ENCODE peak calls at places on chromosome 4, in seven cellular contexts. G is HepG2, Q is IMR-90, T is GM12878, M is HCT116, Z is A549, S is K562. E is an unnamed sample.

GRCh38 chr4:5874811-5875465 is 17.9 kb downstream of the CRMP1 start:
- DNase-seq in G (no peak), Q (peak), Z (no peak), T (no peak), S (no peak), M (no peak), E (no peak)

GRCh38 chr4:71958978-71959377 is 72.8 kb upstream of the NPFFR2 start:
- DNase-seq in T (no peak), Z (no peak), Q (no peak), G (no peak), M (no peak), S (no peak), E (no peak)

GRCh38 chr4:1647432-1647831 is 36.7 kb downstream of the FAM53A start:
- DNase-seq in M (no peak), Z (no peak), Q (no peak), G (no peak), T (no peak), S (peak), E (no peak)

GRCh38 chr4:155777971-155778710 is 19.3 kb downstream of the GUCY1B1 start:
- DNase-seq in T (no peak), M (no peak), S (no peak), G (no peak), Z (no peak), Q (peak), E (no peak)

GRCh38 chr4:62814510-62815047 is 1594.7 kb downstream of the TECRL start:
- DNase-seq in Q (no peak), Z (no peak), S (no peak), M (no peak), G (no peak), T (no peak), E (no peak)

GRCh38 chr4:154164931-154165839 is 326.4 kb downstream of the DCHS2 start:
- DNase-seq in Q (peak), M (peak), G (no peak), S (no peak), Z (no peak), T (peak), E (no peak)

GRCh38 chr4:185093573-185093972 is 49.5 kb upstream of the SLC25A4 start:
- DNase-seq in Q (no peak), T (no peak), S (no peak), G (no peak), Z (no peak), M (no peak), E (no peak)

GRCh38 chr4:90317785-90318184 is 190.6 kb downstream of the CCSER1 start:
- DNase-seq in T (no peak), G (no peak), M (peak), S (no peak), Q (peak), Z (no peak), E (no peak)

GRCh38 chr4:4260185-4260751 is 12.2 kb upstream of the TMEM128 start:
- DNase-seq in G (peak), Z (peak), S (no peak), T (no peak), M (peak), Q (peak), E (no peak)

GRCh38 chr4:22029803-22030202 is 81.2 kb upstream of the KCNIP4 start:
- DNase-seq in T (no peak), S (no peak), Z (no peak), M (no peak), Q (no peak), G (no peak), E (no peak)

GRCh38 chr4:97910005-97910404 is 233.3 kb downstream of the STPG2 start:
- DNase-seq in M (peak), Z (peak), S (no peak), G (no peak), T (no peak), Q (no peak), E (peak)

GRCh38 chr4:87949961-87950360 is 25.6 kb upstream of the SPP1 start:
- DNase-seq in T (no peak), Q (peak), S (no peak), G (no peak), M (no peak), Z (peak), E (no peak)

GRCh38 chr4:71009091-71009490 is 15.6 kb downstream of the DCK start:
- DNase-seq in T (no peak), G (no peak), S (no peak), M (no peak), Q (peak), Z (no peak), E (no peak)

GRCh38 chr4:1765409-1766335 is 27.4 kb upstream of the FGFR3 start:
- DNase-seq in Z (peak), G (no peak), Q (no peak), T (no peak), M (no peak), S (no peak), E (no peak)

GRCh38 chr4:152185786-152186540 is 349.9 kb downstream of the FBXW7 start:
- DNase-seq in Q (no peak), G (no peak), M (no peak), T (no peak), S (no peak), Z (no peak), E (no peak)

GRCh38 chr4:5066101-5066500 is 14.8 kb downstream of the STK32B start:
- DNase-seq in Q (no peak), S (no peak), M (no peak), T (no peak), Z (no peak), G (no peak), E (no peak)

GRCh38 chr4:117327491-117327890 is 242.1 kb upstream of the TRAM1L1 start:
- DNase-seq in G (no peak), T (no peak), Q (no peak), S (no peak), Z (no peak), M (no peak), E (no peak)

GRCh38 chr4:76198411-76199237 is 15.0 kb downstream of the SCARB2 start:
- DNase-seq in T (peak), S (peak), Z (peak), Q (peak), M (no peak), G (no peak), E (no peak)

GRCh38 chr4:5980436-5981155 is 37.6 kb downstream of the C4orf50 start:
- DNase-seq in Z (peak), S (no peak), M (peak), T (no peak), Q (no peak), G (no peak), E (no peak)

GRCh38 chr4:151717271-151717670 is 43.5 kb downstream of the GATB start:
- DNase-seq in S (no peak), Z (no peak), Q (no peak), G (no peak), M (no peak), T (no peak), E (no peak)

GRCh38 chr4:160202802-160203201 is 1099.9 kb downstream of the RAPGEF2 start:
- DNase-seq in Q (no peak), T (no peak), S (no peak), Z (peak), G (no peak), M (no peak), E (no peak)

GRCh38 chr4:39763714-39764572 is 66.0 kb downstream of the UBE2K start:
- DNase-seq in S (no peak), G (no peak), T (peak), Q (no peak), M (no peak), Z (no peak), E (no peak)

GRCh38 chr4:24044610-24045589 is 155.1 kb upstream of the PPARGC1A start:
- DNase-seq in Z (no peak), G (no peak), T (no peak), Q (no peak), S (no peak), M (no peak), E (no peak)

GRCh38 chr4:74038161-74039064 is at the start of gene CXCL3:
- DNase-seq in T (no peak), G (no peak), S (peak), Q (peak), M (no peak), Z (peak), E (peak)

GRCh38 chr4:8377103-8378075 is 63.1 kb downstream of the ACOX3 start:
- DNase-seq in Q (no peak), Z (no peak), G (no peak), T (no peak), M (no peak), S (no peak), E (no peak)

GRCh38 chr4:141124224-141124623 is 9.0 kb downstream of the RNF150 start:
- DNase-seq in Q (no peak), T (no peak), S (no peak), Z (no peak), M (no peak), G (no peak), E (no peak)

GRCh38 chr4:5199142-5199541 is 147.9 kb downstream of the STK32B start:
- DNase-seq in M (no peak), G (no peak), Z (no peak), T (no peak), Q (no peak), S (no peak), E (no peak)

GRCh38 chr4:156594619-156595018 is 377.0 kb downstream of the PDGFC start:
- DNase-seq in G (no peak), Z (no peak), T (no peak), S (no peak), Q (no peak), M (no peak), E (no peak)

GRCh38 chr4:83851261-83852084 is 315.6 kb downstream of the GPAT3 start:
- DNase-seq in T (no peak), Z (peak), S (no peak), G (peak), Q (peak), M (peak), E (peak)

GRCh38 chr4:121668368-121669162 is 28.2 kb downstream of the ANXA5 start:
- DNase-seq in G (no peak), S (no peak), M (no peak), Z (no peak), Q (peak), T (no peak), E (no peak)

GRCh38 chr4:17583944-17584343 is 6.9 kb downstream of the LAP3 start:
- DNase-seq in M (no peak), Q (no peak), G (no peak), T (no peak), S (no peak), Z (no peak), E (no peak)

GRCh38 chr4:18733956-18734872 is 712.7 kb upstream of the LCORL start:
- DNase-seq in S (no peak), Z (no peak), T (no peak), M (no peak), Q (no peak), G (no peak), E (no peak)

DNA sequence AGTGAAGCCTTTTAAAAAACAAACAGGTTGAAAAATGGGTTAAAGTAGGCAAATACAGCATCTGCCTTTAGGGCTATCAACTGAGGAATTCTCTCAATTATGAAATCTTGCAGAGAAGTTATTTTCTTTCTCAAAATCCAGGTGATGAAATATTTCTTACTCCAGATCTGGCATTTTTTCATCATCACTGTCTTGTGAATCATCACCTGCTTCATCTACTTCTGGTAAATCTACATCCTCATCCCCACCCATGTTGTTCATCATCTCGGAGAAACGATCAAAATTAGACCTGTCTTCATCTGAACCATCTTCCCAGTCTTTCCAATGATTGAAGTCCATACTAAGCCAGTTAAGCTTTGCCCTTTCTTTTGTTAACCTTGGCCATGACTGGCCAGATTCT is 33.3 kb upstream of the HPF1 start:
- DNase-seq in Z (peak), M (no peak), Q (no peak), S (no peak), G (no peak), T (no peak), E (no peak)
- TF ChIP-seq CEBPB in Z (no peak), M (peak), Q (no peak), S (no peak), G (no peak), T (no peak), E (no peak)

GRCh38 chr4:182778222-182778982 is 138.8 kb downstream of the DCTD start:
- DNase-seq in G (no peak), Q (peak), S (no peak), T (no peak), Z (no peak), M (no peak), E (no peak)
- TF ChIP-seq CTCF in G (no peak), Q (no peak), S (no peak), T (no peak), Z (no peak), M (no peak), E (no peak)

GRCh38 chr4:139227729-139228404 is 50.8 kb upstream of the ELF2 start:
- DNase-seq in M (peak), T (no peak), G (peak), Z (peak), Q (no peak), S (peak), E (peak)
- TF ChIP-seq RAD21 in M (peak), T (peak), G (no peak), Z (peak), Q (no peak), S (peak), E (peak)

GRCh38 chr4:173333658-173334084 is 487 bp downstream of the HMGB2 start:
- DNase-seq in M (no peak), S (peak), Q (peak), Z (no peak), G (peak), T (no peak), E (no peak)
- TF ChIP-seq CEBPB in M (no peak), S (no peak), Q (no peak), Z (no peak), G (no peak), T (no peak), E (no peak)

DNA sequence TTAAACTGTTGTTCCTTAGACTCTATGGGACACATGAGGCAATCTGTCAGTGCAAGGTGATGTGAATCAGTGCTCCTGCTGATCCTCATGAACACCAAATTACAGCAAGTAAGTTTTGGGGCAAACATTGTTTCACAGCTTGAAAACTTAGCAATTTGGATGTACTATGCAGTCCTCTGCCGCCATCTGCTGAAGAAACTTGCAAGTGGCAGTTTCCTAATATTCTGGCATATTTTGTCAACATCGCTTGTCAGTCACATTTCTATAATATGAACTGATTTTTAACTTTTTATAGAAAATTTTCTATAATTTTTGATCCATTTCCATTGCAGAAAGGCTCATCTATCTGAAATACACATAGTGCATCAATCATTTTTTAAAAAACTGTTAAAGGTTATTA is 56.3 kb downstream of the ZAR1 start:
- DNase-seq in M (peak), G (peak), Q (peak), T (peak), S (peak), Z (peak), E (no peak)
- TF ChIP-seq CTCF in M (peak), G (peak), Q (peak), T (peak), S (peak), Z (peak), E (peak)

DNA sequence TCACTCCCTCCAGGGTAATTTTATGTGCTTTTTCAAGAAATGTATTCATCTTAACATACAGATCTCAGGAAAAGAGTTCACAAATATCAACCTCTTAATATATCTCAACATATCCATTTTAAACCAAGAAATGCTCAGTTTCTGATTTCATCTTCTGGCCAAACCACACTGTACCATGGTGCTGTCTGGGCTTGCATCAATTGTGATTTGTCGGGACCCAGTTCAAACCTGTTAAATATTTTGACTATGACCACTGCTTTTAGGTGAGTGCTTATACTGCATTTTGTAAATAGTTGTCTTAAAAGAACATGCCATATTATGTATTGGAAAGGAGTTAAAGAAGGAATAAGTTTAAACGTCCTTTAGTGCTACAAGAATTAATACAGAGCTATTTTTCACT is 352.1 kb downstream of the SPOCK3 start:
- DNase-seq in T (no peak), G (no peak), M (no peak), Q (no peak), Z (no peak), S (no peak), E (no peak)
- TF ChIP-seq RAD21 in T (no peak), G (no peak), M (no peak), Q (no peak), Z (no peak), S (no peak), E (no peak)

GRCh38 chr4:169620846-169621228 is 459 bp downstream of the CLCN3 start:
- DNase-seq in M (no peak), G (peak), Z (peak), T (no peak), Q (no peak), S (no peak), E (no peak)
- TF ChIP-seq CEBPB in M (no peak), G (no peak), Z (no peak), T (no peak), Q (no peak), S (no peak), E (no peak)

E was measured in H1.